ENCODE peak calls at places on chromosomes 13 and 19, in seven cellular contexts. One of them, this sample, is unnamed.

GRCh38 chr13:106486287-106486686 is 49.2 kb downstream of the EFNB2 start:
- DNase-seq in AG04449: no peak
- DNase-seq in A549: no peak
- DNase-seq in GM12864: no peak
- DNase-seq in ascending aorta: no peak
- DNase-seq in effector memory CD4-positive, alpha-beta T cell: no peak
- DNase-seq in neural progenitor cell: no peak
- DNase-seq in this sample: no peak

GRCh38 chr13:21929400-21929799 is 258.5 kb downstream of the FGF9 start:
- DNase-seq in AG04449: no peak
- DNase-seq in A549: no peak
- DNase-seq in GM12864: no peak
- DNase-seq in ascending aorta: peak
- DNase-seq in effector memory CD4-positive, alpha-beta T cell: no peak
- DNase-seq in neural progenitor cell: peak
- DNase-seq in this sample: no peak

GRCh38 chr13:43964698-43965097 is 85.0 kb downstream of the LACC1 start:
- DNase-seq in AG04449: no peak
- DNase-seq in A549: no peak
- DNase-seq in GM12864: no peak
- DNase-seq in ascending aorta: no peak
- DNase-seq in effector memory CD4-positive, alpha-beta T cell: no peak
- DNase-seq in neural progenitor cell: no peak
- DNase-seq in this sample: no peak

GRCh38 chr13:41352935-41353801 is 42.1 kb downstream of the NAA16 start:
- DNase-seq in AG04449: no peak
- DNase-seq in A549: peak
- DNase-seq in GM12864: peak
- DNase-seq in ascending aorta: no peak
- DNase-seq in effector memory CD4-positive, alpha-beta T cell: peak
- DNase-seq in neural progenitor cell: peak
- DNase-seq in this sample: peak

GRCh38 chr19:8585894-8586750 is 8.9 kb upstream of the MYO1F start:
- DNase-seq in AG04449: no peak
- DNase-seq in A549: no peak
- DNase-seq in GM12864: no peak
- DNase-seq in ascending aorta: no peak
- DNase-seq in effector memory CD4-positive, alpha-beta T cell: peak
- DNase-seq in neural progenitor cell: peak
- DNase-seq in this sample: peak

GRCh38 chr13:39401091-39401647 is 201.8 kb downstream of the LHFPL6 start:
- DNase-seq in AG04449: no peak
- DNase-seq in A549: no peak
- DNase-seq in GM12864: no peak
- DNase-seq in ascending aorta: no peak
- DNase-seq in effector memory CD4-positive, alpha-beta T cell: no peak
- DNase-seq in neural progenitor cell: no peak
- DNase-seq in this sample: peak

GRCh38 chr19:41195675-41196497 is 2.9 kb downstream of the CYP2S1 start:
- DNase-seq in AG04449: no peak
- DNase-seq in A549: no peak
- DNase-seq in GM12864: no peak
- DNase-seq in ascending aorta: no peak
- DNase-seq in effector memory CD4-positive, alpha-beta T cell: no peak
- DNase-seq in neural progenitor cell: no peak
- DNase-seq in this sample: no peak

GRCh38 chr13:110015253-110015652 is 228.9 kb upstream of the IRS2 start:
- DNase-seq in AG04449: no peak
- DNase-seq in A549: no peak
- DNase-seq in GM12864: no peak
- DNase-seq in ascending aorta: no peak
- DNase-seq in effector memory CD4-positive, alpha-beta T cell: no peak
- DNase-seq in neural progenitor cell: no peak
- DNase-seq in this sample: no peak

GRCh38 chr19:17209126-17210036 is 5.8 kb upstream of the USE1 start:
- DNase-seq in AG04449: no peak
- DNase-seq in A549: peak
- DNase-seq in GM12864: peak
- DNase-seq in ascending aorta: no peak
- DNase-seq in effector memory CD4-positive, alpha-beta T cell: peak
- DNase-seq in neural progenitor cell: peak
- DNase-seq in this sample: peak

GRCh38 chr19:36046443-36047050 is 7.5 kb downstream of the THAP8 start:
- DNase-seq in AG04449: no peak
- DNase-seq in A549: no peak
- DNase-seq in GM12864: no peak
- DNase-seq in ascending aorta: no peak
- DNase-seq in effector memory CD4-positive, alpha-beta T cell: no peak
- DNase-seq in neural progenitor cell: no peak
- DNase-seq in this sample: no peak

GRCh38 chr19:11624064-11624463 is 26.8 kb downstream of the ZNF627 start:
- DNase-seq in AG04449: no peak
- DNase-seq in A549: no peak
- DNase-seq in GM12864: no peak
- DNase-seq in ascending aorta: no peak
- DNase-seq in effector memory CD4-positive, alpha-beta T cell: no peak
- DNase-seq in neural progenitor cell: no peak
- DNase-seq in this sample: no peak

GRCh38 chr13:49300716-49301589 is 53.2 kb downstream of the CDADC1 start:
- DNase-seq in AG04449: no peak
- DNase-seq in A549: peak
- DNase-seq in GM12864: peak
- DNase-seq in ascending aorta: peak
- DNase-seq in effector memory CD4-positive, alpha-beta T cell: peak
- DNase-seq in neural progenitor cell: peak
- DNase-seq in this sample: peak

GRCh38 chr19:31177230-31177629 is 172.0 kb downstream of the TSHZ3 start:
- DNase-seq in AG04449: no peak
- DNase-seq in A549: no peak
- DNase-seq in GM12864: no peak
- DNase-seq in ascending aorta: no peak
- DNase-seq in effector memory CD4-positive, alpha-beta T cell: no peak
- DNase-seq in neural progenitor cell: no peak
- DNase-seq in this sample: no peak

GRCh38 chr19:33772102-33772857 is 24.4 kb upstream of the KCTD15 start:
- DNase-seq in AG04449: no peak
- DNase-seq in A549: no peak
- DNase-seq in GM12864: no peak
- DNase-seq in ascending aorta: no peak
- DNase-seq in effector memory CD4-positive, alpha-beta T cell: no peak
- DNase-seq in neural progenitor cell: no peak
- DNase-seq in this sample: no peak

GRCh38 chr19:33775731-33776487 is 20.8 kb upstream of the KCTD15 start:
- DNase-seq in AG04449: no peak
- DNase-seq in A549: no peak
- DNase-seq in GM12864: no peak
- DNase-seq in ascending aorta: no peak
- DNase-seq in effector memory CD4-positive, alpha-beta T cell: no peak
- DNase-seq in neural progenitor cell: no peak
- DNase-seq in this sample: no peak

GRCh38 chr19:33773704-33774624 is 22.7 kb upstream of the KCTD15 start:
- DNase-seq in AG04449: no peak
- DNase-seq in A549: no peak
- DNase-seq in GM12864: no peak
- DNase-seq in ascending aorta: no peak
- DNase-seq in effector memory CD4-positive, alpha-beta T cell: no peak
- DNase-seq in neural progenitor cell: no peak
- DNase-seq in this sample: no peak

GRCh38 chr19:33772858-33773180 is 23.9 kb upstream of the KCTD15 start:
- DNase-seq in AG04449: no peak
- DNase-seq in A549: no peak
- DNase-seq in GM12864: no peak
- DNase-seq in ascending aorta: no peak
- DNase-seq in effector memory CD4-positive, alpha-beta T cell: no peak
- DNase-seq in neural progenitor cell: no peak
- DNase-seq in this sample: no peak

GRCh38 chr19:33774751-33775150 is 21.9 kb upstream of the KCTD15 start:
- DNase-seq in AG04449: no peak
- DNase-seq in A549: no peak
- DNase-seq in GM12864: no peak
- DNase-seq in ascending aorta: no peak
- DNase-seq in effector memory CD4-positive, alpha-beta T cell: no peak
- DNase-seq in neural progenitor cell: no peak
- DNase-seq in this sample: no peak
- H3K4me3 ChIP-seq in AG04449: no peak
- H3K4me3 ChIP-seq in A549: no peak
- H3K4me3 ChIP-seq in GM12864: no peak
- H3K4me3 ChIP-seq in ascending aorta: no peak
- H3K4me3 ChIP-seq in effector memory CD4-positive, alpha-beta T cell: no peak
- H3K4me3 ChIP-seq in neural progenitor cell: no peak
- H3K4me3 ChIP-seq in this sample: no peak

GRCh38 chr13:114034481-114034891 is 60.6 kb upstream of the C13orf46 start:
- DNase-seq in AG04449: no peak
- DNase-seq in A549: no peak
- DNase-seq in GM12864: no peak
- DNase-seq in ascending aorta: no peak
- DNase-seq in effector memory CD4-positive, alpha-beta T cell: no peak
- DNase-seq in neural progenitor cell: no peak
- DNase-seq in this sample: no peak
- H3K4me3 ChIP-seq in AG04449: no peak
- H3K4me3 ChIP-seq in A549: no peak
- H3K4me3 ChIP-seq in GM12864: no peak
- H3K4me3 ChIP-seq in ascending aorta: no peak
- H3K4me3 ChIP-seq in effector memory CD4-positive, alpha-beta T cell: no peak
- H3K4me3 ChIP-seq in neural progenitor cell: no peak
- H3K4me3 ChIP-seq in this sample: no peak

DNA sequence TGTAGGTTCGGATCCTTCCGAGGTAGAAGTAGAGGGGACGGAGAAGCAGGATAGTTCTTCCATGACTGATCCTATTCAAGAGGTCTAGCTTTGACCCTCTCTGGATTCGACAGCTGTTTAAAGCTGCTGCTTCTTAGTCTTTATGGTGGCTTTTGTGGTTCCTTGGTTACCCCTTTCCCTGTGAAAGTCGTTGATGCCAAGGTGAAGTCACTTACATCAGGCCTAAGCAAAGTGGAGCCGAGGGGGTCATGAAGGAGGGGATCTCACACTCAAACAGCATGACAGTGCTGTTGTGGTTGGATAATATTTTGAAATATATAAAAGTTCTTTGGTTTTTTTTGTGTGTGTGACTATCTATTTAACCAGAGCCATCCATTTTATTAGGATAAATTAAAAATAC is 8.2 kb downstream of the CCDC70 start:
- DNase-seq in AG04449: no peak
- DNase-seq in A549: no peak
- DNase-seq in GM12864: no peak
- DNase-seq in ascending aorta: no peak
- DNase-seq in effector memory CD4-positive, alpha-beta T cell: no peak
- DNase-seq in neural progenitor cell: no peak
- DNase-seq in this sample: no peak
- H3K4me3 ChIP-seq in AG04449: no peak
- H3K4me3 ChIP-seq in A549: no peak
- H3K4me3 ChIP-seq in GM12864: no peak
- H3K4me3 ChIP-seq in ascending aorta: no peak
- H3K4me3 ChIP-seq in effector memory CD4-positive, alpha-beta T cell: no peak
- H3K4me3 ChIP-seq in neural progenitor cell: no peak
- H3K4me3 ChIP-seq in this sample: no peak

DNA sequence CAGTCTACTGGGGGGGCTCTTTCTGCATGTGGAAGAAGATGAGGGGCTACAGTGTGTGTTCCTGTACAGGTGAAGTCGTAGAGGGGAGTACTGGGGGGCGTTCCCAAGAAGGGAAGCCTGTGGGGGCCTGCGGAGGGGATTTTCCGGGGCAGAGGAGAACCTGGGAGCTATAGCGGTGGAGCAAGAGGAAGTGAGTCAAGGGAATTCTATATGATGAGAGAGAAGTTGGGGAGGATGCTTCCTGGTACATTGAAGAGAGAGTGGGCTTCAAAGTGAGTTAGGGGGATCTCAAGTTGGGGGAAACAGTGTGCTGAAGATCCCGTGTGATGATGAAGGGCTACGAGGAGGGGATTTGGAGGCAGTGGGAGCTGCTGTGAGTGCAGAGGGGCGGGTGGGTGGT is 1.9 kb upstream of the CACNG8 start:
- DNase-seq in AG04449: no peak
- DNase-seq in A549: no peak
- DNase-seq in GM12864: no peak
- DNase-seq in ascending aorta: no peak
- DNase-seq in effector memory CD4-positive, alpha-beta T cell: no peak
- DNase-seq in neural progenitor cell: no peak
- DNase-seq in this sample: no peak
- H3K4me3 ChIP-seq in AG04449: no peak
- H3K4me3 ChIP-seq in A549: no peak
- H3K4me3 ChIP-seq in GM12864: no peak
- H3K4me3 ChIP-seq in ascending aorta: no peak
- H3K4me3 ChIP-seq in effector memory CD4-positive, alpha-beta T cell: no peak
- H3K4me3 ChIP-seq in neural progenitor cell: peak
- H3K4me3 ChIP-seq in this sample: no peak

GRCh38 chr13:33281951-33282595 is 3.5 kb downstream of the STARD13 start:
- DNase-seq in AG04449: no peak
- DNase-seq in A549: no peak
- DNase-seq in GM12864: no peak
- DNase-seq in ascending aorta: no peak
- DNase-seq in effector memory CD4-positive, alpha-beta T cell: no peak
- DNase-seq in neural progenitor cell: no peak
- DNase-seq in this sample: no peak
- H3K4me3 ChIP-seq in AG04449: peak
- H3K4me3 ChIP-seq in A549: no peak
- H3K4me3 ChIP-seq in GM12864: no peak
- H3K4me3 ChIP-seq in ascending aorta: no peak
- H3K4me3 ChIP-seq in effector memory CD4-positive, alpha-beta T cell: no peak
- H3K4me3 ChIP-seq in neural progenitor cell: no peak
- H3K4me3 ChIP-seq in this sample: no peak

GRCh38 chr19:55487884-55488687 is at the start of gene SSC5D:
- DNase-seq in AG04449: no peak
- DNase-seq in A549: no peak
- DNase-seq in GM12864: no peak
- DNase-seq in ascending aorta: no peak
- DNase-seq in effector memory CD4-positive, alpha-beta T cell: no peak
- DNase-seq in neural progenitor cell: peak
- DNase-seq in this sample: no peak
- H3K4me3 ChIP-seq in AG04449: peak
- H3K4me3 ChIP-seq in A549: peak
- H3K4me3 ChIP-seq in GM12864: no peak
- H3K4me3 ChIP-seq in ascending aorta: no peak
- H3K4me3 ChIP-seq in effector memory CD4-positive, alpha-beta T cell: no peak
- H3K4me3 ChIP-seq in neural progenitor cell: peak
- H3K4me3 ChIP-seq in this sample: no peak

DNA sequence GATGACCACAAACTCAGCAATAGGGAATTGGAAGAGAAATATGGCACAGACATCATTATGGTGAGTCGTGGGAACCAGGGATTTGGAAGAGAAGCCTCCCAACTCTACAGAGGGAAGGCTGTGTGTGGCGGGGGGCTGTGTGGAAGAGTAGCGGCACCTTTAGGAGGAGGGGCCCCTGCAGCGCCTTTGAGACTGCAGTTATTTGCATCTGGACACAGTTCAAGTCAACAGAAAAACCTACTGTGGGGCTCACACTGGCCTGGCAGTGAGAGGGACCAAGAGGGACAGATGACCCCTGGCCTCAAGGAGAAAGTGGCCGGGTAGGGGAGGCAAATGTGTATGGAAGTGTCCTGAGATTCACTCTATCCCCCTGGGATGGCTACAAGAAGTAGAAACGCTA is 5.1 kb downstream of the ATP12A start:
- DNase-seq in AG04449: no peak
- DNase-seq in A549: no peak
- DNase-seq in GM12864: no peak
- DNase-seq in ascending aorta: no peak
- DNase-seq in effector memory CD4-positive, alpha-beta T cell: no peak
- DNase-seq in neural progenitor cell: no peak
- DNase-seq in this sample: no peak
- H3K4me3 ChIP-seq in AG04449: no peak
- H3K4me3 ChIP-seq in A549: no peak
- H3K4me3 ChIP-seq in GM12864: no peak
- H3K4me3 ChIP-seq in ascending aorta: no peak
- H3K4me3 ChIP-seq in effector memory CD4-positive, alpha-beta T cell: no peak
- H3K4me3 ChIP-seq in neural progenitor cell: no peak
- H3K4me3 ChIP-seq in this sample: no peak

GRCh38 chr19:3618144-3618810 is 8.3 kb downstream of the CACTIN start:
- DNase-seq in AG04449: no peak
- DNase-seq in A549: no peak
- DNase-seq in GM12864: no peak
- DNase-seq in ascending aorta: peak
- DNase-seq in effector memory CD4-positive, alpha-beta T cell: peak
- DNase-seq in neural progenitor cell: peak
- DNase-seq in this sample: no peak
- H3K4me3 ChIP-seq in AG04449: no peak
- H3K4me3 ChIP-seq in A549: no peak
- H3K4me3 ChIP-seq in GM12864: no peak
- H3K4me3 ChIP-seq in ascending aorta: no peak
- H3K4me3 ChIP-seq in effector memory CD4-positive, alpha-beta T cell: no peak
- H3K4me3 ChIP-seq in neural progenitor cell: no peak
- H3K4me3 ChIP-seq in this sample: no peak